ENCODE peak calls at places on chromosomes 5 and 9, in four cellular contexts. S is chondrocyte, I is RWPE1, Z is ACHN. A is an unnamed sample.

GRCh38 chr5:79077680-79078365 is 8.3 kb downstream of the BHMT2 start:
- DNase-seq in S (no peak), I (no peak), Z (no peak), A (no peak)

GRCh38 chr9:129319076-129319937 is 141.2 kb upstream of the IER5L start:
- DNase-seq in Z (no peak), S (peak), I (no peak), A (no peak)

GRCh38 chr5:126527892-126528291 is 67.1 kb downstream of the ALDH7A1 start:
- DNase-seq in S (no peak), I (no peak), Z (no peak), A (no peak)

GRCh38 chr5:159184858-159185381 is 24.4 kb downstream of the RNF145 start:
- DNase-seq in S (no peak), Z (peak), I (no peak), A (no peak)

GRCh38 chr9:137106662-137107292 is 7.8 kb downstream of the DPP7 start:
- DNase-seq in I (no peak), Z (no peak), S (no peak), A (no peak)

GRCh38 chr5:110757118-110757729 is 18.4 kb downstream of the SLC25A46 start:
- DNase-seq in S (no peak), I (peak), Z (peak), A (peak)

GRCh38 chr9:85528142-85528541 is 213.6 kb downstream of the AGTPBP1 start:
- DNase-seq in I (no peak), Z (no peak), S (no peak), A (no peak)

GRCh38 chr5:14580037-14581034 is 1.3 kb upstream of the OTULINL start:
- DNase-seq in Z (no peak), I (no peak), S (no peak), A (no peak)

GRCh38 chr5:91224459-91224858 is 158.7 kb downstream of the ARRDC3 start:
- DNase-seq in I (no peak), S (no peak), Z (peak), A (no peak)

GRCh38 chr5:55750063-55750462 is 12.2 kb downstream of the DDX4 start:
- DNase-seq in I (no peak), S (no peak), Z (no peak), A (no peak)

GRCh38 chr9:15389173-15389572 is 33.5 kb upstream of the SNAPC3 start:
- DNase-seq in I (no peak), S (no peak), Z (no peak), A (no peak)

GRCh38 chr5:154179846-154180710 is 10.5 kb upstream of the GALNT10 start:
- DNase-seq in Z (peak), S (no peak), I (peak), A (peak)

GRCh38 chr9:35350212-35350611 is 139.7 kb upstream of the RUSC2 start:
- DNase-seq in I (no peak), S (no peak), Z (no peak), A (no peak)

GRCh38 chr9:35790385-35791291 is 753 bp upstream of the NPR2 start:
- DNase-seq in S (no peak), Z (peak), I (peak), A (peak)

GRCh38 chr9:126698251-126698650 is 84.5 kb downstream of the LMX1B start:
- DNase-seq in S (peak), I (no peak), Z (no peak), A (no peak)

GRCh38 chr9:109619310-109619709 is 121.2 kb upstream of the PTPN3 start:
- DNase-seq in S (no peak), I (no peak), Z (no peak), A (no peak)

GRCh38 chr5:84257061-84257460 is 127.6 kb downstream of the EDIL3 start:
- DNase-seq in S (no peak), I (no peak), Z (no peak), A (no peak)

GRCh38 chr5:71719092-71719964 is at the start of gene CARTPT:
- DNase-seq in Z (no peak), I (peak), S (no peak), A (no peak)

GRCh38 chr5:1516615-1517601 is 6.9 kb downstream of the LPCAT1 start:
- DNase-seq in S (peak), I (no peak), Z (peak), A (no peak)

GRCh38 chr5:132764051-132764450 is 13.0 kb downstream of the SEPTIN8 start:
- DNase-seq in Z (no peak), I (no peak), S (no peak), A (no peak)

GRCh38 chr5:98880151-98880550 is 48.7 kb downstream of the CHD1 start:
- DNase-seq in Z (no peak), S (no peak), I (peak), A (no peak)

A was measured in LoVo.